ENCODE peak calls at places on chromosomes 3 and 15, in seven cellular contexts. S is cardiac fibroblast; U is activated T-cell treated with anti-CD3 and anti-CD28 coated beads, Interleukin-2, amount 50 U/mL, for 72 hours; O is activated naive CD8-positive, alpha-beta T cell treated with anti-CD3 and anti-CD28 coated beads, Interleukin-2, amount 50 U/mL, for 24 hours; W is lower leg skin; F is KG1; Y is stimulated activated CD4-positive, alpha-beta T cell treated with anti-CD3 and anti-CD28 coated beads, TNF-alpha, amount 100 ng/mL, for 4 hours. R is an unnamed sample.

GRCh38 chr15:63094495-63094931 is 27.1 kb upstream of the LACTB start:
- DNase-seq in W (peak), Y (no peak), O (no peak), U (no peak), S (peak), F (no peak), R (peak)

GRCh38 chr3:114490829-114491228 is 197.0 kb downstream of the TIGIT start:
- DNase-seq in W (no peak), O (no peak), S (no peak), Y (no peak), F (no peak), U (no peak), R (no peak)

GRCh38 chr15:80695911-80696651 is 971 bp downstream of the ABHD17C start:
- DNase-seq in S (peak), U (peak), O (peak), W (no peak), F (no peak), Y (peak), R (no peak)

GRCh38 chr15:84684092-84684491 is 26.1 kb upstream of the NMB start:
- DNase-seq in Y (no peak), S (peak), W (no peak), U (no peak), O (no peak), F (no peak), R (peak)

GRCh38 chr3:148084931-148085330 is 612.8 kb upstream of the AGTR1 start:
- DNase-seq in O (no peak), Y (no peak), W (no peak), F (no peak), U (no peak), S (no peak), R (no peak)

GRCh38 chr3:81985996-81986723 is 224.7 kb upstream of the GBE1 start:
- DNase-seq in S (no peak), F (no peak), O (no peak), W (no peak), U (no peak), Y (no peak), R (no peak)

GRCh38 chr15:43249699-43250203 is 17.0 kb downstream of the TGM5 start:
- DNase-seq in O (peak), W (peak), F (peak), Y (no peak), S (peak), U (peak), R (peak)

GRCh38 chr15:100345438-100345837 is 3.7 kb upstream of the ADAMTS17 start:
- DNase-seq in Y (no peak), S (no peak), O (no peak), F (no peak), U (no peak), W (no peak), R (no peak)

GRCh38 chr3:68033850-68034249 is 379.4 kb upstream of the SUCLG2 start:
- DNase-seq in F (no peak), W (no peak), O (no peak), S (no peak), Y (no peak), U (no peak), R (no peak)

GRCh38 chr3:197181751-197182150 is 116.7 kb downstream of the DLG1 start:
- DNase-seq in F (no peak), Y (no peak), O (no peak), W (no peak), U (no peak), S (peak), R (peak)

GRCh38 chr15:93102211-93102610 is 13.2 kb upstream of the RGMA start:
- DNase-seq in W (no peak), O (no peak), Y (no peak), F (no peak), S (no peak), U (no peak), R (no peak)

GRCh38 chr3:64145438-64145837 is 79.8 kb downstream of the PRICKLE2 start:
- DNase-seq in O (no peak), S (no peak), U (no peak), W (no peak), Y (no peak), F (no peak), R (peak)

GRCh38 chr3:7977245-7978103 is 524.1 kb upstream of the LMCD1 start:
- DNase-seq in U (no peak), F (no peak), O (no peak), S (peak), W (no peak), Y (no peak), R (no peak)

GRCh38 chr3:66904816-66905543 is 93.1 kb upstream of the KBTBD8 start:
- DNase-seq in O (no peak), W (no peak), F (no peak), Y (no peak), S (no peak), U (no peak), R (peak)

GRCh38 chr3:33377931-33378330 is 62.3 kb downstream of the UBP1 start:
- DNase-seq in W (no peak), Y (no peak), U (no peak), S (peak), F (no peak), O (no peak), R (peak)

GRCh38 chr3:125512135-125512920 is 7.7 kb downstream of the SNX4 start:
- DNase-seq in Y (no peak), U (peak), O (peak), F (no peak), W (no peak), S (peak), R (peak)

GRCh38 chr3:194330579-194330978 is 20.5 kb downstream of the CPN2 start:
- DNase-seq in O (no peak), W (no peak), F (no peak), S (peak), Y (no peak), U (no peak), R (peak)

GRCh38 chr3:14457999-14458398 is 55.6 kb downstream of the SLC6A6 start:
- DNase-seq in O (no peak), F (no peak), Y (no peak), W (no peak), S (no peak), U (no peak), R (peak)

GRCh38 chr3:52072020-52072419 is 15.6 kb upstream of the DUSP7 start:
- DNase-seq in U (no peak), W (no peak), F (no peak), O (no peak), S (no peak), Y (no peak), R (no peak)

GRCh38 chr3:149441662-149442442 is 32.6 kb upstream of the TM4SF4 start:
- DNase-seq in S (no peak), O (no peak), F (no peak), U (no peak), Y (no peak), W (no peak), R (no peak)